ENCODE peak calls at places on chromosomes 3 and 15, in four cellular contexts. A is GM23248; C is T-helper 2 cell; D is stimulated activated CD8-positive, alpha-beta memory T cell treated with anti-CD3 and anti-CD28 coated beads, Interleukin-4, amount 100 ng/mL, for 24 hours. X is an unnamed sample.

GRCh38 chr15:31328999-31329639 is 2.5 kb downstream of the KLF13 start:
- DNase-seq in C (no peak), D (no peak), A (peak), X (no peak)

GRCh38 chr3:143464850-143465249 is 345.3 kb downstream of the CHST2 start:
- DNase-seq in C (no peak), A (peak), D (no peak), X (no peak)

GRCh38 chr3:14369675-14370669 is 32.4 kb upstream of the SLC6A6 start:
- DNase-seq in D (no peak), A (no peak), C (no peak), X (no peak)

GRCh38 chr3:54349231-54349647 is 226.9 kb downstream of the CACNA2D3 start:
- DNase-seq in D (no peak), C (no peak), A (no peak), X (no peak)

GRCh38 chr3:135366816-135367215 is 571.8 kb downstream of the EPHB1 start:
- DNase-seq in A (no peak), C (no peak), D (no peak), X (no peak)

GRCh38 chr3:82587174-82587573 is 825.7 kb upstream of the GBE1 start:
- DNase-seq in A (no peak), C (no peak), D (no peak), X (no peak)

GRCh38 chr15:65980824-65981456 is 111.6 kb downstream of the RAB11A start:
- DNase-seq in C (peak), A (peak), D (no peak), X (peak)

GRCh38 chr3:63809607-63810006 is 9.5 kb upstream of the C3orf49 start:
- DNase-seq in C (no peak), A (peak), D (no peak), X (peak)

GRCh38 chr3:193812078-193812725 is 219.2 kb downstream of the OPA1 start:
- DNase-seq in D (no peak), A (no peak), C (no peak), X (no peak)

GRCh38 chr3:20865811-20866210 is 679.8 kb upstream of the SGO1 start:
- DNase-seq in C (no peak), A (no peak), D (no peak), X (no peak)

GRCh38 chr15:43702174-43702573 is 8.5 kb downstream of the CKMT1A start:
- DNase-seq in D (no peak), A (no peak), C (no peak), X (no peak)

GRCh38 chr3:121855555-121855954 is 20.5 kb downstream of the EAF2 start:
- DNase-seq in D (no peak), C (peak), A (no peak), X (peak)

GRCh38 chr3:65758871-65759598 is 279.7 kb downstream of the MAGI1 start:
- DNase-seq in A (peak), D (no peak), C (no peak), X (no peak)

GRCh38 chr15:28023933-28024888 is 74.9 kb downstream of the OCA2 start:
- DNase-seq in D (no peak), A (no peak), C (no peak), X (no peak)

GRCh38 chr3:124700880-124701684 is 29.2 kb upstream of the UMPS start:
- DNase-seq in D (no peak), A (peak), C (no peak), X (peak)

GRCh38 chr15:75347222-75348033 is 589 bp downstream of the NEIL1 start:
- DNase-seq in D (peak), C (peak), A (peak), X (peak)

GRCh38 chr3:169148448-169149348 is 514.8 kb downstream of the MECOM start:
- DNase-seq in D (no peak), A (peak), C (no peak), X (peak)

GRCh38 chr15:25725758-25726157 is 137.4 kb downstream of the ATP10A start:
- DNase-seq in D (no peak), C (no peak), A (no peak), X (no peak)

GRCh38 chr3:51968175-51968681 is 974 bp upstream of the PCBP4 start:
- DNase-seq in C (no peak), D (no peak), A (peak), X (peak)

GRCh38 chr3:134709563-134710312 is 58.9 kb upstream of the KY start:
- DNase-seq in C (no peak), A (peak), D (no peak), X (no peak)

GRCh38 chr15:63362196-63362595 is 19.4 kb downstream of the CA12 start:
- DNase-seq in A (no peak), D (no peak), C (no peak), X (no peak)

GRCh38 chr3:51777985-51778384 is 1.1 kb downstream of the IQCF6 start:
- DNase-seq in A (no peak), D (no peak), C (no peak), X (no peak)

GRCh38 chr3:106510206-106510605 is 641.4 kb upstream of the CBLB start:
- DNase-seq in C (no peak), A (peak), D (no peak), X (no peak)

GRCh38 chr3:146184616-146185015 is 23.6 kb upstream of the PLOD2 start:
- DNase-seq in A (peak), C (no peak), D (no peak), X (peak)

GRCh38 chr3:12822725-12823373 is 18.5 kb downstream of the RPL32 start:
- DNase-seq in A (no peak), D (no peak), C (no peak), X (peak)

GRCh38 chr3:126622694-126623093 is 32.2 kb downstream of the TXNRD3 start:
- DNase-seq in A (no peak), D (no peak), C (no peak), X (no peak)

GRCh38 chr15:71228403-71228802 is 113.1 kb downstream of the THSD4 start:
- DNase-seq in A (no peak), D (no peak), C (no peak), X (no peak)

GRCh38 chr3:63993653-63994079 is 29.6 kb downstream of the PSMD6 start:
- DNase-seq in A (peak), D (peak), C (peak), X (peak)

GRCh38 chr3:15783361-15783969 is 14.3 kb downstream of the ANKRD28 start:
- DNase-seq in A (peak), D (no peak), C (no peak), X (peak)

GRCh38 chr15:79299836-79300235 is 11.1 kb upstream of the TMED3 start:
- DNase-seq in A (no peak), D (no peak), C (no peak), X (no peak)

GRCh38 chr3:121482651-121483050 is 63.1 kb downstream of the POLQ start:
- DNase-seq in C (no peak), A (peak), D (no peak), X (peak)

GRCh38 chr15:53367740-53368139 is 391.7 kb downstream of the WDR72 start:
- DNase-seq in D (no peak), A (no peak), C (no peak), X (no peak)

X was measured in lung microvascular endothelial cell.